ENCODE peak calls at places on chromosomes 5 and 9, in seven cellular contexts. D is fibroblast of the aortic adventitia, Y is WTC11, J is MM.1S, A is AG04449, I is B cell, T is HCT116. H is an unnamed sample.

GRCh38 chr9:115808108-115808507 is 345.5 kb upstream of the PAPPA start:
- DNase-seq in D (peak; percentile 21), Y (no peak), J (no peak), A (no peak), I (no peak), T (no peak), H (no peak)

GRCh38 chr5:157265714-157266285 is at the start of gene CYFIP2:
- DNase-seq in D (no peak), Y (peak; percentile 76), J (peak; percentile 86), A (no peak), I (peak; percentile 90), T (no peak), H (peak; percentile 91)

GRCh38 chr9:130555968-130556367 is 23.4 kb upstream of the FUBP3 start:
- DNase-seq in D (no peak), Y (no peak), J (no peak), A (no peak), I (no peak), T (no peak), H (no peak)

GRCh38 chr9:123058834-123059233 is 25.4 kb downstream of the GPR21 start:
- DNase-seq in D (no peak), Y (no peak), J (no peak), A (no peak), I (no peak), T (no peak), H (no peak)

GRCh38 chr9:113928269-113928668 is 52.2 kb downstream of the ZNF618 start:
- DNase-seq in D (no peak), Y (no peak), J (no peak), A (no peak), I (no peak), T (no peak), H (no peak)

GRCh38 chr9:124485936-124486335 is 21.3 kb downstream of the NR5A1 start:
- DNase-seq in D (no peak), Y (no peak), J (no peak), A (no peak), I (no peak), T (no peak), H (no peak)

GRCh38 chr5:140090251-140090650 is 23.7 kb upstream of the PURA start:
- DNase-seq in D (no peak), Y (no peak), J (no peak), A (no peak), I (no peak), T (no peak), H (no peak)

GRCh38 chr9:129081388-129081889 is 528 bp downstream of the DOLPP1 start:
- DNase-seq in D (no peak), Y (no peak), J (peak; percentile 85), A (no peak), I (no peak), T (no peak), H (peak; percentile 97)

GRCh38 chr9:72362680-72363139 is 2.3 kb downstream of the ZFAND5 start:
- DNase-seq in D (peak; percentile 84), Y (no peak), J (peak; percentile 85), A (no peak), I (peak; percentile 51), T (no peak), H (peak; percentile 50)

GRCh38 chr5:28603869-28604268 is 1565.5 kb upstream of the CDH9 start:
- DNase-seq in D (no peak), Y (no peak), J (no peak), A (no peak), I (no peak), T (no peak), H (no peak)

GRCh38 chr9:72557549-72557948 is 36.1 kb downstream of the TMC1 start:
- DNase-seq in D (peak; percentile 84), Y (no peak), J (no peak), A (peak; percentile 70), I (no peak), T (peak; percentile 94), H (no peak)

GRCh38 chr9:113645224-113645971 is 181.9 kb downstream of the RGS3 start:
- DNase-seq in D (no peak), Y (peak; percentile 77), J (no peak), A (no peak), I (no peak), T (no peak), H (no peak)

GRCh38 chr5:14871084-14871572 is 450 bp downstream of the ANKH start:
- DNase-seq in D (no peak), Y (no peak), J (peak; percentile 36), A (no peak), I (no peak), T (no peak), H (peak; percentile 31)

GRCh38 chr5:132063090-132063911 is 2.8 kb downstream of the IL3 start:
- DNase-seq in D (peak; percentile 81), Y (peak; percentile 89), J (peak; percentile 74), A (no peak), I (peak; percentile 78), T (peak; percentile 50), H (peak; percentile 78)

GRCh38 chr9:126150411-126151030 is 176.1 kb upstream of the MVB12B start:
- DNase-seq in D (no peak), Y (no peak), J (no peak), A (no peak), I (no peak), T (no peak), H (no peak)

GRCh38 chr5:169216864-169217263 is 84.1 kb downstream of the SLIT3 start:
- DNase-seq in D (no peak), Y (no peak), J (no peak), A (no peak), I (no peak), T (no peak), H (no peak)

GRCh38 chr9:81614335-81614734 is 75.0 kb downstream of the TLE1 start:
- DNase-seq in D (no peak), Y (no peak), J (no peak), A (no peak), I (no peak), T (no peak), H (no peak)

GRCh38 chr9:137127301-137128157 is 11.4 kb upstream of the GRIN1 start:
- DNase-seq in D (peak; percentile 48), Y (no peak), J (peak; percentile 42), A (no peak), I (peak; percentile 78), T (no peak), H (peak; percentile 64)

GRCh38 chr5:158786390-158786789 is 313.3 kb downstream of the EBF1 start:
- DNase-seq in D (no peak), Y (no peak), J (no peak), A (no peak), I (no peak), T (no peak), H (no peak)

GRCh38 chr5:146359836-146360235 is 21.2 kb downstream of the POU4F3 start:
- DNase-seq in D (no peak), Y (no peak), J (no peak), A (no peak), I (no peak), T (no peak), H (no peak)

GRCh38 chr9:25677301-25678146 is 720 bp downstream of the TUSC1 start:
- DNase-seq in D (peak; percentile 74), Y (peak; percentile 80), J (no peak), A (no peak), I (peak; percentile 35), T (no peak), H (peak; percentile 11)
- TF ChIP-seq CTCF in D (no peak), Y (no peak), J (no peak), A (no peak), I (no peak), T (no peak), H (no peak)

GRCh38 chr9:109906766-109907382 is 126.9 kb downstream of the PALM2AKAP2 start:
- DNase-seq in D (peak; percentile 44), Y (no peak), J (peak; percentile 42), A (no peak), I (peak; percentile 25), T (no peak), H (no peak)
- TF ChIP-seq CTCF in D (no peak), Y (no peak), J (peak; percentile 33), A (no peak), I (no peak), T (no peak), H (peak; percentile 53)

GRCh38 chr5:72455477-72455876 is 51.7 kb downstream of the ZNF366 start:
- DNase-seq in D (no peak), Y (no peak), J (no peak), A (no peak), I (no peak), T (no peak), H (no peak)

GRCh38 chr5:72458407-72458806 is 48.8 kb downstream of the ZNF366 start:
- DNase-seq in D (no peak), Y (no peak), J (no peak), A (no peak), I (no peak), T (no peak), H (no peak)

GRCh38 chr5:72454996-72455395 is 52.2 kb downstream of the ZNF366 start:
- DNase-seq in D (no peak), Y (no peak), J (no peak), A (no peak), I (no peak), T (no peak), H (no peak)

GRCh38 chr5:72457491-72457890 is 49.7 kb downstream of the ZNF366 start:
- DNase-seq in D (no peak), Y (no peak), J (no peak), A (no peak), I (no peak), T (no peak), H (no peak)

GRCh38 chr5:72456391-72457060 is 50.7 kb downstream of the ZNF366 start:
- DNase-seq in D (no peak), Y (no peak), J (no peak), A (no peak), I (no peak), T (no peak), H (no peak)
- TF ChIP-seq CTCF in D (no peak), Y (no peak), J (no peak), A (no peak), I (no peak), T (no peak), H (no peak)

GRCh38 chr5:33583332-33583731 is 142.6 kb downstream of the TARS1 start:
- DNase-seq in D (no peak), Y (no peak), J (no peak), A (no peak), I (no peak), T (no peak), H (no peak)

GRCh38 chr5:33594006-33594405 is 153.2 kb downstream of the TARS1 start:
- DNase-seq in D (peak; percentile 5), Y (no peak), J (no peak), A (no peak), I (no peak), T (no peak), H (no peak)

GRCh38 chr5:33592245-33592644 is 151.5 kb downstream of the TARS1 start:
- DNase-seq in D (no peak), Y (no peak), J (no peak), A (no peak), I (no peak), T (no peak), H (no peak)

DNA sequence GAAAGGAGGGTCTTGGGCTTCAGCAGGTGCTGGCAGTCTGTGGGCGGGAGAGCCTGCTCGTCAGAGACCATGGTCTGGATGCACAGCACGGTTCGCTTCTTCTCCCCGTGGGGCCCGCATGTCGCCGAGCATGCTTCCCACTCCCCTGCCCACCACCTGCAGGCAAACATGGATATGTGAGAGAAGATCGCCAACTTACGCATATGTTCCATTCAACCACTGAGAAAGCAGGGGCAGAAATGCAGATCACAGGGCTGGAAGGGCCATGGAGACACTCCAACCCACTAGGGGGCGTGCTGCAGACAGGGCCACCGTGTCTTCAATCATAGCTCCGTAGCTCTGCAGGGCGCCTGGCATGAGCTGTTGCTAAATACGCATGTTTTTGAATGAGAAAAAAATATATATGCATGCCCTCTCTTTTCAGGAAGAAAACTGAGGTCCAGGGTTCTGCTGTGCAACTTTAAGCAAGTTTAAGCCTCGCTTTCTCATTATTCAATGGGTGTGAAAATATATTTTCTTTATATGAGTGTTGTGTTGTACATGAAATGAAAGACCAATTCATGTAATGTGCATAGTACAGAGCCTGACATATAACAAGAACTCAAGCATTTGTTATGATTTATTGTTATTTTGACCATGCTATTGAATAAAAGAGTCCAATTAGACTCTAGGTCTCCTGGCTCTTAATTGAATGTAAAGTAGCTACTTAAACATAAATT is 148.0 kb downstream of the TARS1 start:
- DNase-seq in D (no peak), Y (peak; percentile 83), J (no peak), A (no peak), I (peak; percentile 28), T (peak; percentile 47), H (peak; percentile 24)
- TF ChIP-seq CTCF in D (peak; percentile 27), Y (peak; percentile 78), J (peak; percentile 49), A (peak; percentile 36), I (peak; percentile 70), T (peak; percentile 24), H (peak; percentile 29)

H was measured in GM10248.